ENCODE peak calls at places on chromosomes 3 and 15, in six cellular contexts. F is HepG2, V is HCT116, X is K562, D is H1, U is GM12878. T is an unnamed sample.

GRCh38 chr15:37773111-37773860 is 161.2 kb upstream of the TMCO5A start:
- DNase-seq in F (no peak), X (no peak), D (no peak), U (no peak), V (no peak), T (no peak)

GRCh38 chr3:58621086-58621830 is 44.1 kb upstream of the FAM107A start:
- DNase-seq in U (no peak), X (no peak), V (no peak), D (no peak), F (no peak), T (no peak)

GRCh38 chr3:115741650-115742049 is 118.3 kb downstream of the GAP43 start:
- DNase-seq in U (no peak), F (no peak), V (no peak), D (no peak), X (no peak), T (no peak)

GRCh38 chr15:80749589-80749988 is 29.6 kb upstream of the CEMIP start:
- DNase-seq in D (no peak), U (no peak), X (no peak), F (no peak), V (no peak), T (no peak)

GRCh38 chr3:57140894-57141293 is 24.3 kb downstream of the IL17RD start:
- DNase-seq in V (no peak), X (no peak), D (no peak), U (no peak), F (no peak), T (no peak)

GRCh38 chr15:63803106-63803886 is 30.5 kb downstream of the HERC1 start:
- DNase-seq in D (no peak), U (no peak), F (no peak), X (no peak), V (no peak), T (no peak)

GRCh38 chr3:134312873-134313838 is 61.1 kb downstream of the AMOTL2 start:
- DNase-seq in V (no peak), U (no peak), D (peak; percentile 88), F (peak; percentile 62), X (peak; percentile 56), T (no peak)

GRCh38 chr3:10292505-10293419 is at the start of gene GHRL:
- DNase-seq in V (no peak), U (peak; percentile 68), X (peak; percentile 52), D (no peak), F (peak; percentile 79), T (no peak)

GRCh38 chr3:182261084-182261483 is 532.2 kb upstream of the ATP11B start:
- DNase-seq in D (no peak), U (no peak), V (no peak), F (no peak), X (no peak), T (no peak)

GRCh38 chr15:77495806-77496589 is 75.3 kb downstream of the HMG20A start:
- DNase-seq in X (no peak), F (no peak), U (no peak), D (peak; percentile 56), V (no peak), T (no peak)

GRCh38 chr3:180274536-180274935 is 237.8 kb upstream of the PEX5L start:
- DNase-seq in U (no peak), F (no peak), X (no peak), D (no peak), V (no peak), T (peak; percentile 30)

GRCh38 chr3:105394177-105394576 is 27.5 kb downstream of the ALCAM start:
- DNase-seq in V (no peak), X (no peak), U (no peak), F (no peak), D (no peak), T (no peak)

GRCh38 chr15:82414536-82415191 is 15.0 kb upstream of the GOLGA6L9 start:
- DNase-seq in U (no peak), V (no peak), D (no peak), X (no peak), F (peak; percentile 75), T (no peak)

GRCh38 chr3:103926936-103927335 is 1439.8 kb upstream of the ALCAM start:
- DNase-seq in V (no peak), X (no peak), U (no peak), F (no peak), D (no peak), T (no peak)

GRCh38 chr3:14586611-14587010 is 46.5 kb upstream of the GRIP2 start:
- DNase-seq in V (no peak), U (no peak), D (no peak), F (no peak), X (no peak), T (no peak)

GRCh38 chr3:16484216-16484615 is 29.3 kb downstream of the RFTN1 start:
- DNase-seq in U (no peak), D (no peak), X (no peak), V (no peak), F (no peak), T (no peak)

GRCh38 chr3:136334209-136334608 is 84.1 kb downstream of the PCCB start:
- DNase-seq in U (no peak), F (no peak), D (no peak), X (no peak), V (no peak), T (no peak)

GRCh38 chr3:13494463-13495350 is 14.6 kb downstream of the HDAC11 start:
- DNase-seq in X (peak; percentile 64), D (no peak), F (no peak), U (no peak), V (no peak), T (no peak)

GRCh38 chr3:72087420-72087819 is 302.5 kb upstream of the PROK2 start:
- DNase-seq in X (no peak), D (no peak), F (no peak), U (no peak), V (no peak), T (no peak)

GRCh38 chr3:52468336-52468735 is 12.9 kb downstream of the NISCH start:
- DNase-seq in D (no peak), X (no peak), F (no peak), U (no peak), V (no peak), T (no peak)

GRCh38 chr3:138439646-138440045 is 5.2 kb downstream of the ESYT3 start:
- DNase-seq in U (no peak), X (no peak), V (no peak), F (no peak), D (no peak), T (no peak)

GRCh38 chr3:182717216-182717615 is 76.1 kb upstream of the ATP11B start:
- DNase-seq in D (no peak), X (no peak), U (peak; percentile 47), V (no peak), F (no peak), T (no peak)

GRCh38 chr3:30644615-30645014 is 38.2 kb downstream of the TGFBR2 start:
- DNase-seq in V (no peak), U (no peak), X (no peak), D (no peak), F (no peak), T (no peak)

DNA sequence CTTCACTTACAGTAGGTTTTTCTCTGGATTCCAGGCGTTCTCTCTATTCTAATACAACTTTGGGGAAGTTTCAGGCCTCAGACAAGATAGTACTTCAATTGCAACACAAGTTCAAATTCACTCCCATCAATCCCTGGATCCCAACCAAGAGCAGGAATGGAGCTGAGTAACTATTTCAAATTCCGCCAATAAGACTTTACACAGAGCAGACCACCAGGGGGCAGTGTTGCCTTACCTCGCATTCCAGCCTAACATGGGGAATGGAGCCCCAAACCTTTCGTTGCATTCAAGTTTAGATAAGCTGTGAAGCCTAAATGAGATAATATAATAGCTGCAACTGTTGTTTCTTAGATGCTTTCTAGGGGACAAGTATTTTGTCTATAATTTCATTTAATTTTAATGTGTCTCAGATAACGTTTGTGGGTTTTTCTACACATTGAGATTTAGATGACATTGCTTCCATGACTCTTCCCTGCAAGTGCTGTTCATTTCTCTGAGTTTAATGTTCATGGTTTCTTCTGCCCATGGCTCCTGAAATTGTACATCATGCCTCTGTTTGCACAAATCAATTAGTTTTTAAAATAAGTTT is 186.7 kb downstream of the NSUN3 start:
- DNase-seq in D (peak; percentile 88), F (peak; percentile 44), X (peak; percentile 51), U (peak; percentile 7), V (peak; percentile 35), T (peak; percentile 70)
- TF ChIP-seq ZNF274 in D (no peak), F (no peak), X (no peak), U (no peak), V (no peak), T (no peak)

GRCh38 chr15:55683366-55683765 is 59.6 kb downstream of the PRTG start:
- DNase-seq in V (no peak), X (no peak), F (no peak), D (no peak), U (no peak), T (no peak)

GRCh38 chr15:55681631-55682030 is 61.3 kb downstream of the PRTG start:
- DNase-seq in X (no peak), U (no peak), V (no peak), F (no peak), D (no peak), T (no peak)

GRCh38 chr15:55687792-55688191 is 55.2 kb downstream of the PRTG start:
- DNase-seq in D (no peak), V (no peak), F (no peak), X (no peak), U (no peak), T (no peak)

DNA sequence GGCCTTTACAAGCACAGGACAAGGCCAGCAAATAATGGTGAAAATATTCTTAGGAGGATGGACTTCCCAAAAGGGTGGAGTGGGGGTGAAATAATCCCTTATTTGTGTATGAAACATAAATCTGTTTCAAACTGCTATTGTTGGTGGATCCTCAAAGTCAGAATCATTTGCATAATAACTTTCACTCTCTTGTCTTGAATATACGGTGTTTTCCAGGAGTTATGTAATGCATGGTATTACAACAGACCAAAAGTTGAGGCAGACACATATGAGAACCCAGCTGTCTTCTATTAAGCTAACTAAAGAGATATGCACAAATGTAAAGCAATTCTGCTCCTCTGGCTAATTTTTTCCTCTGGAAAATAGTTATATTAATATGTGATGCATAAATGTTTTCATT is 57.7 kb downstream of the PRTG start:
- DNase-seq in F (no peak), D (no peak), X (no peak), V (no peak), U (no peak), T (no peak)
- TF ChIP-seq ZNF274 in F (no peak), D (no peak), X (no peak), V (no peak), U (no peak), T (no peak)

GRCh38 chr3:171416666-171417065 is 43.5 kb downstream of the TNIK start:
- DNase-seq in X (no peak), U (no peak), D (no peak), F (no peak), V (no peak), T (no peak)

GRCh38 chr3:171417137-171417536 is 43.1 kb downstream of the TNIK start:
- DNase-seq in U (no peak), F (no peak), V (no peak), D (no peak), X (no peak), T (no peak)

GRCh38 chr3:171417813-171418212 is 42.4 kb downstream of the TNIK start:
- DNase-seq in U (no peak), X (no peak), D (no peak), V (no peak), F (peak; percentile 2), T (no peak)

GRCh38 chr3:171416061-171416460 is 44.1 kb downstream of the TNIK start:
- DNase-seq in U (no peak), D (no peak), V (no peak), F (no peak), X (no peak), T (no peak)

GRCh38 chr3:171415070-171415469 is 45.1 kb downstream of the TNIK start:
- DNase-seq in U (no peak), V (no peak), D (no peak), F (no peak), X (no peak), T (no peak)
- TF ChIP-seq ZNF274 in U (no peak), V (no peak), D (no peak), F (no peak), X (no peak), T (no peak)

GRCh38 chr3:38003817-38004414 is 13.3 kb downstream of the VILL start:
- DNase-seq in F (no peak), D (no peak), U (no peak), X (no peak), V (no peak), T (no peak)
- TF ChIP-seq ZNF274 in F (no peak), D (no peak), U (no peak), X (no peak), V (no peak), T (no peak)

T was measured in NT2/D1.